ENCODE peak calls at places on chromosome 17, in seven cellular contexts. C is BJ, T is mucosa of descending colon, M is breast epithelium, L is neural progenitor cell, H is BE2C, P is right lobe of liver. V is an unnamed sample. For H3K36me3, the result is how much of the 10 kb centered on the place peaks cover.

GRCh38 chr17:50174444-50174843 is 8.6 kb downstream of the SGCA start:
- DNase-seq in C (no peak), T (no peak), M (no peak), L (no peak), H (no peak), P (peak), V (no peak)

GRCh38 chr17:61314368-61315078 is 85.1 kb upstream of the TBX2 start:
- DNase-seq in C (no peak), T (no peak), M (peak), L (no peak), H (peak), P (no peak), V (no peak)

GRCh38 chr17:882827-883585 is 96.6 kb downstream of the NXN start:
- DNase-seq in C (no peak), T (no peak), M (peak), L (peak), H (no peak), P (no peak), V (peak)

GRCh38 chr17:338442-339192 is 14.0 kb downstream of the RPH3AL start:
- DNase-seq in C (no peak), T (peak), M (no peak), L (no peak), H (no peak), P (peak), V (peak)

GRCh38 chr17:58969156-58969555 is 137.5 kb downstream of the TRIM37 start:
- DNase-seq in C (no peak), T (no peak), M (no peak), L (no peak), H (peak), P (no peak), V (no peak)

GRCh38 chr17:4542726-4543191 is 12.4 kb downstream of the MYBBP1A start:
- DNase-seq in C (no peak), T (no peak), M (no peak), L (no peak), H (no peak), P (no peak), V (no peak)

GRCh38 chr17:82838386-82839063 is 1.3 kb downstream of the ZNF750 start:
- DNase-seq in C (no peak), T (peak), M (peak), L (no peak), H (no peak), P (peak), V (peak)

GRCh38 chr17:54901230-54901847 is 687 bp downstream of the TOM1L1 start:
- DNase-seq in C (no peak), T (peak), M (no peak), L (no peak), H (no peak), P (no peak), V (peak)

GRCh38 chr17:18986541-18987229 is 17.9 kb downstream of the FAM83G start:
- DNase-seq in C (no peak), T (peak), M (no peak), L (no peak), H (no peak), P (no peak), V (no peak)

GRCh38 chr17:34758316-34758715 is 178.9 kb downstream of the TMEM132E start:
- DNase-seq in C (no peak), T (no peak), M (no peak), L (no peak), H (no peak), P (no peak), V (no peak)

GRCh38 chr17:57895382-57896060 is 45.7 kb upstream of the MRPS23 start:
- DNase-seq in C (no peak), T (no peak), M (peak), L (no peak), H (no peak), P (no peak), V (no peak)

GRCh38 chr17:30550512-30551273 is 73.5 kb downstream of the GOSR1 start:
- DNase-seq in C (no peak), T (peak), M (no peak), L (no peak), H (no peak), P (no peak), V (peak)

GRCh38 chr17:47315451-47316266 is 8.1 kb upstream of the EFCAB13 start:
- DNase-seq in C (no peak), T (no peak), M (no peak), L (peak), H (peak), P (no peak), V (no peak)

GRCh38 chr17:4485676-4486646 is 12.7 kb upstream of the SPNS2 start:
- DNase-seq in C (no peak), T (peak), M (no peak), L (no peak), H (peak), P (peak), V (no peak)

GRCh38 chr17:4968166-4968915 is 724 bp upstream of the SPAG7 start:
- DNase-seq in C (no peak), T (no peak), M (no peak), L (peak), H (peak), P (peak), V (no peak)

GRCh38 chr17:22492331-22492730 is 800.0 kb downstream of the KCNJ18 start:
- DNase-seq in C (no peak), T (no peak), M (no peak), L (no peak), H (no peak), P (no peak), V (no peak)
- H3K36me3 ChIP-seq in C (under half), T (under half), M (under half), L (under half), H (under half), P (under half), V (under half)

DNA sequence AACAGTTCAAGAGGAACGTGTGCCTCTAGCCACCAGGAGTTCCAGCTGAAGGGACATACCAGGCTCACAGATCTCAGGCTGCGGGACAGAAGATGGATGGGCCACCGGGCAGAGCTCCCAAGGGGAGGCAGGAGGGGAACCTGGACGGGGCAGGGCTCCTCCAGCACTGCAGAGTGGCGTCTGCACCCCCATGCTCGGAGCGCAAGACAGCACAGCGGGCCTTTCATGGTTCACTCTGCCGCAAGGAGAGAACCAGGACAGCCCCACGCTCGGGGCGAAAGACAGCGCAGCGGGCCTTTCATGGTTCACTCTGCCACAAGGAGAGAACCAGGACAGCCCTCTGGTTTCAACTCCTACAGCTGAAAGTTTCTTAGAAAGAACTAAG is 20.6 kb downstream of the SLC38A10 start:
- DNase-seq in C (no peak), T (no peak), M (no peak), L (no peak), H (no peak), P (no peak), V (no peak)
- H3K36me3 ChIP-seq in C (under half), T (under half), M (under half), L (under half), H (under half), P (under half), V (half or more)

GRCh38 chr17:39706383-39706782 is 6.5 kb downstream of the ERBB2 start:
- DNase-seq in C (no peak), T (no peak), M (no peak), L (no peak), H (no peak), P (no peak), V (no peak)

GRCh38 chr17:39711851-39712250 is 12.0 kb downstream of the ERBB2 start:
- DNase-seq in C (no peak), T (no peak), M (no peak), L (no peak), H (no peak), P (no peak), V (no peak)

GRCh38 chr17:39706921-39707337 is 7.1 kb downstream of the ERBB2 start:
- DNase-seq in C (no peak), T (peak), M (no peak), L (no peak), H (no peak), P (no peak), V (no peak)

GRCh38 chr17:39709998-39710964 is 10.4 kb downstream of the ERBB2 start:
- DNase-seq in C (no peak), T (no peak), M (no peak), L (no peak), H (no peak), P (peak), V (no peak)

GRCh38 chr17:39709319-39709997 is 9.6 kb downstream of the ERBB2 start:
- DNase-seq in C (no peak), T (no peak), M (no peak), L (no peak), H (no peak), P (peak), V (no peak)
- H3K36me3 ChIP-seq in C (under half), T (under half), M (under half), L (under half), H (under half), P (under half), V (half or more)

GRCh38 chr17:53336281-53336680 is 486.4 kb upstream of the KIF2B start:
- DNase-seq in C (no peak), T (no peak), M (no peak), L (no peak), H (no peak), P (no peak), V (no peak)
- H3K36me3 ChIP-seq in C (under half), T (under half), M (under half), L (under half), H (under half), P (under half), V (under half)

DNA sequence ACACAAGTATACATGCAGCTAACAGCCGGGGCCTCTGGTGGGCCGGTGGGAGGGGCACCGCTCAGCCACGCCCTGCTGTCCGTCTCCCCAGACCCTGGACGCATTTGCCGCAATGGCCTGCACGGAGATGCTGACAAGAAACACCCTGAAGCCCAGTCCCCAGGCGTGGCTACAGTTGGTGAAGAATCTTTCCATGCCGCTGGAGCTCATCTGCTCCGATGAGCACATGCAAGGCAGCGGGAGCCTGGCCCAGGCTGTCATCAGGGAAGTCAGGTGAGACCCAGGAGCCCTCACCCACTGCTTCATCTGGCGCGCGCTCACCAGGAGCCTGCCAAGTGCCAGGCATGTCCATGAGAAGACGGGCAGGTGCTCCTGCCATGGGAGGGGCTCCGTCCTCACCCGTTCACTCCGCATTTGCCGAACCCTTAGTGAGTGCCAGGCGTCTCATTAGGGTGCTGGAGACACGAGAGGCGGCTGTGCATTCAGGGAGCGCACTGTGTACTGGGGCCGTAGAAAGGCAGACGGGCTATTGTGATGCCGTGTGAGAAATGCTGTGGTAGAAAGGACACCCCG is 51.4 kb upstream of the ENDOV start:
- DNase-seq in C (no peak), T (no peak), M (no peak), L (no peak), H (no peak), P (no peak), V (peak)
- H3K36me3 ChIP-seq in C (half or more), T (under half), M (under half), L (under half), H (under half), P (half or more), V (half or more)

GRCh38 chr17:7541074-7541621 is 7.7 kb upstream of the TNFSF12 start:
- DNase-seq in C (no peak), T (no peak), M (no peak), L (no peak), H (no peak), P (no peak), V (no peak)

GRCh38 chr17:7538050-7538449 is 10.8 kb upstream of the TNFSF12 start:
- DNase-seq in C (no peak), T (no peak), M (no peak), L (no peak), H (no peak), P (no peak), V (no peak)

DNA sequence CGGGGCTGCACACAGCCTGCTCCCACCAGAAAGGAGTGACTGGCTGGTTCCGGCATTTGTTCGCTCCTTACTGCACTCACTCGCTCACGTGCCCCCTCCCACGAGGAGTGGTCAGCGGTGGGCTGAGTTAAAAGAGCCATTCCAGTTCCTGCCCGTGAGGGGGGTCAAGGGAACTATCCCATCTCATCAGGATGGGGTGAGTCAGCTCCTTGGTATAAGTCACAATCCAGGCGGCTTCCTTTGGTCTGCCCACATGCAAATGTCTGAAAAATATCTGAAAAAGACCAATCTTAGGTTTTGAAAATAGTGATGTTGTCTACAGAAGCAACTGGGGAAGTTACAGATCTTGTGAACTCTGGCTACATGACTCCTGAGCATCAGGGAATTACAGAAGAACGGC is 10.0 kb upstream of the TNFSF12 start:
- DNase-seq in C (no peak), T (no peak), M (no peak), L (no peak), H (no peak), P (no peak), V (no peak)
- H3K36me3 ChIP-seq in C (under half), T (under half), M (under half), L (under half), H (under half), P (under half), V (under half)

GRCh38 chr17:81609541-81610353 is 27.2 kb downstream of the NPLOC4 start:
- DNase-seq in C (no peak), T (no peak), M (no peak), L (no peak), H (no peak), P (no peak), V (no peak)
- H3K36me3 ChIP-seq in C (under half), T (under half), M (under half), L (under half), H (half or more), P (under half), V (half or more)